ENCODE peak calls at places on chromosomes 1 and 21, in eight cellular contexts. I is HCT116, H is prostate gland, B is upper lobe of left lung, J is ovary, V is lower lobe of right lung, Y is heart right ventricle, N is neural progenitor cell. F is an unnamed sample.

GRCh38 chr21:25708467-25709065 is 26.1 kb downstream of the ATP5PF start:
- DNase-seq in H (peak), N (peak), V (no peak), B (no peak), I (peak), J (no peak), Y (no peak), F (no peak)

GRCh38 chr1:89590341-89591080 is 42.4 kb upstream of the LRRC8C start:
- DNase-seq in N (no peak), J (no peak), Y (no peak), I (no peak), H (no peak), B (no peak), V (no peak), F (no peak)

GRCh38 chr1:205588691-205589445 is 42.9 kb downstream of the ELK4 start:
- DNase-seq in V (no peak), J (no peak), H (no peak), B (no peak), N (peak), I (no peak), Y (no peak), F (no peak)

GRCh38 chr21:33403128-33403785 is at the start of gene IFNGR2:
- DNase-seq in I (no peak), B (peak), N (peak), J (peak), Y (peak), V (peak), H (no peak), F (no peak)

GRCh38 chr1:24874056-24874455 is 56.0 kb downstream of the RUNX3 start:
- DNase-seq in Y (no peak), V (peak), I (no peak), B (no peak), N (no peak), J (no peak), H (no peak), F (no peak)

GRCh38 chr1:167086033-167086432 is 4.1 kb downstream of the GPA33 start:
- DNase-seq in I (no peak), H (no peak), Y (no peak), N (no peak), V (no peak), B (peak), J (no peak), F (no peak)

GRCh38 chr1:18161690-18162089 is 54.1 kb downstream of the IGSF21 start:
- DNase-seq in Y (no peak), I (no peak), H (no peak), N (no peak), V (no peak), J (no peak), B (no peak), F (no peak)

GRCh38 chr1:200969726-200970521 is 53.6 kb downstream of the KIF21B start:
- DNase-seq in N (no peak), Y (no peak), B (no peak), V (no peak), H (no peak), I (no peak), J (no peak), F (no peak)

GRCh38 chr1:221611930-221612777 is 129.7 kb downstream of the DUSP10 start:
- DNase-seq in V (no peak), I (peak), Y (peak), J (peak), B (no peak), N (no peak), H (peak), F (peak)

GRCh38 chr1:17538428-17539130 is 919 bp upstream of the ARHGEF10L start:
- DNase-seq in J (peak), B (no peak), H (no peak), I (no peak), V (no peak), N (peak), Y (no peak), F (peak)

GRCh38 chr1:31507221-31507620 is 69.1 kb upstream of the TINAGL1 start:
- DNase-seq in I (no peak), H (no peak), J (no peak), V (no peak), N (no peak), B (no peak), Y (no peak), F (peak)

GRCh38 chr1:211610779-211611556 is 32.0 kb upstream of the SLC30A1 start:
- DNase-seq in I (no peak), H (no peak), Y (no peak), N (no peak), B (no peak), J (peak), V (no peak), F (no peak)

GRCh38 chr1:241408170-241408569 is 51.2 kb upstream of the RGS7 start:
- DNase-seq in I (no peak), N (peak), H (no peak), B (no peak), J (no peak), Y (no peak), V (no peak), F (no peak)

GRCh38 chr1:201608635-201609395 is 69.9 kb downstream of the NAV1 start:
- DNase-seq in V (no peak), Y (no peak), H (no peak), N (no peak), B (peak), I (no peak), J (peak), F (no peak)

GRCh38 chr1:26277719-26278118 is 2.2 kb upstream of the SH3BGRL3 start:
- DNase-seq in Y (no peak), J (no peak), N (no peak), H (no peak), V (no peak), I (no peak), B (no peak), F (no peak)

GRCh38 chr1:16440150-16440479 is 409 bp upstream of the NECAP2 start:
- DNase-seq in I (no peak), N (no peak), V (no peak), J (no peak), Y (no peak), H (peak), B (no peak), F (no peak)

GRCh38 chr1:91611498-91611917 is 110.9 kb downstream of the CDC7 start:
- DNase-seq in Y (no peak), H (no peak), B (no peak), I (no peak), J (no peak), V (peak), N (peak), F (no peak)

GRCh38 chr1:46246548-46247432 is 773 bp upstream of the RAD54L start:
- DNase-seq in Y (peak), H (no peak), N (no peak), V (peak), J (peak), I (no peak), B (peak), F (peak)

GRCh38 chr21:17818158-17819113 is 720 bp downstream of the C21orf91 start:
- DNase-seq in Y (peak), B (no peak), J (no peak), V (peak), H (peak), I (no peak), N (peak), F (no peak)

GRCh38 chr1:20787775-20788488 is 825 bp upstream of the HP1BP3 start:
- DNase-seq in J (no peak), Y (no peak), N (peak), V (no peak), H (no peak), B (no peak), I (no peak), F (no peak)

GRCh38 chr1:234322979-234323378 is 50.3 kb upstream of the COA6 start:
- DNase-seq in V (peak), B (no peak), J (no peak), H (peak), Y (peak), I (peak), N (peak), F (no peak)

GRCh38 chr1:207963429-207964194 is 52.7 kb upstream of the CD34 start:
- DNase-seq in J (peak), I (peak), V (peak), H (peak), Y (peak), B (peak), N (peak), F (peak)

GRCh38 chr1:209723761-209724693 is 19.4 kb downstream of the HSD11B1 start:
- DNase-seq in I (no peak), H (no peak), V (no peak), Y (no peak), J (no peak), B (no peak), N (no peak), F (no peak)
- H3K27ac ChIP-seq in I (no peak), H (no peak), V (no peak), Y (no peak), J (peak), B (no peak), N (no peak), F (no peak)

GRCh38 chr1:55322842-55323241 is 107.7 kb upstream of the USP24 start:
- DNase-seq in V (no peak), H (no peak), N (no peak), J (no peak), Y (no peak), I (no peak), B (no peak), F (no peak)
- H3K4me3 ChIP-seq in V (no peak), H (no peak), N (no peak), J (no peak), Y (no peak), I (no peak), B (no peak), F (no peak)

GRCh38 chr1:204080163-204080903 is 7.4 kb downstream of the SOX13 start:
- DNase-seq in Y (peak), H (peak), N (peak), I (peak), J (peak), B (peak), V (peak), F (no peak)
- TF ChIP-seq CTCF in Y (no peak), H (peak), N (no peak), I (no peak), J (no peak), B (peak), V (no peak), F (no peak)

GRCh38 chr1:33456302-33456886 is 16.1 kb upstream of the ZSCAN20 start:
- DNase-seq in J (peak), B (no peak), V (no peak), Y (no peak), N (no peak), H (no peak), I (no peak), F (no peak)

GRCh38 chr1:33454646-33455282 is 17.7 kb upstream of the ZSCAN20 start:
- DNase-seq in Y (no peak), I (no peak), H (no peak), J (no peak), N (no peak), V (no peak), B (peak), F (no peak)

GRCh38 chr1:33459766-33460543 is 12.5 kb upstream of the ZSCAN20 start:
- DNase-seq in J (no peak), Y (no peak), V (no peak), I (no peak), H (no peak), B (no peak), N (no peak), F (no peak)

GRCh38 chr1:33460947-33461629 is 11.4 kb upstream of the ZSCAN20 start:
- DNase-seq in N (no peak), J (no peak), V (no peak), Y (peak), I (no peak), B (no peak), H (no peak), F (no peak)

GRCh38 chr1:33455537-33456301 is 16.7 kb upstream of the ZSCAN20 start:
- DNase-seq in N (peak), B (no peak), H (peak), J (no peak), V (no peak), I (peak), Y (no peak), F (peak)
- H3K27ac ChIP-seq in N (no peak), B (no peak), H (no peak), J (peak), V (no peak), I (no peak), Y (peak), F (peak)

F was measured in right atrium auricular region.